ENCODE peak calls at places on chromosomes 6 and 20, in six cellular contexts. F, T, E, C, M and W are unnamed samples.

GRCh38 chr20:38350879-38351775 is 4.8 kb downstream of the LBP start:
- DNase-seq in E (peak), T (no peak), M (no peak), F (peak), C (no peak), W (no peak)

GRCh38 chr20:58645277-58645968 is 5.7 kb upstream of the STX16 start:
- DNase-seq in C (peak), M (no peak), T (no peak), F (no peak), E (no peak), W (peak)

GRCh38 chr6:169344651-169345050 is 91.0 kb upstream of the THBS2 start:
- DNase-seq in T (no peak), F (no peak), E (no peak), M (no peak), C (no peak), W (no peak)

GRCh38 chr20:9409981-9410380 is 104.4 kb upstream of the LAMP5 start:
- DNase-seq in T (no peak), E (no peak), M (peak), F (no peak), C (no peak), W (no peak)

GRCh38 chr20:3712279-3712873 is at the start of gene SIGLEC1:
- DNase-seq in F (no peak), C (peak), E (peak), T (no peak), M (no peak), W (no peak)

GRCh38 chr20:37055276-37055675 is 40.5 kb downstream of the RBL1 start:
- DNase-seq in F (no peak), C (no peak), E (no peak), M (no peak), T (no peak), W (no peak)

GRCh38 chr20:45911486-45912343 is at the start of gene PLTP:
- DNase-seq in M (peak), T (no peak), C (peak), F (peak), E (peak), W (no peak)

GRCh38 chr6:110738899-110739365 is 76.3 kb downstream of the CDK19 start:
- DNase-seq in M (no peak), E (no peak), C (no peak), T (no peak), F (no peak), W (no peak)

GRCh38 chr20:25739615-25740320 is 43.1 kb upstream of the ZNF337 start:
- DNase-seq in F (no peak), M (no peak), C (no peak), E (no peak), T (no peak), W (no peak)

GRCh38 chr6:158649289-158650143 is at the start of gene SYTL3:
- DNase-seq in F (no peak), E (no peak), T (peak), M (no peak), C (no peak), W (no peak)

GRCh38 chr6:33929575-33930288 is 125.9 kb upstream of the MLN start:
- DNase-seq in E (peak), T (no peak), C (no peak), F (no peak), M (peak), W (no peak)

DNA sequence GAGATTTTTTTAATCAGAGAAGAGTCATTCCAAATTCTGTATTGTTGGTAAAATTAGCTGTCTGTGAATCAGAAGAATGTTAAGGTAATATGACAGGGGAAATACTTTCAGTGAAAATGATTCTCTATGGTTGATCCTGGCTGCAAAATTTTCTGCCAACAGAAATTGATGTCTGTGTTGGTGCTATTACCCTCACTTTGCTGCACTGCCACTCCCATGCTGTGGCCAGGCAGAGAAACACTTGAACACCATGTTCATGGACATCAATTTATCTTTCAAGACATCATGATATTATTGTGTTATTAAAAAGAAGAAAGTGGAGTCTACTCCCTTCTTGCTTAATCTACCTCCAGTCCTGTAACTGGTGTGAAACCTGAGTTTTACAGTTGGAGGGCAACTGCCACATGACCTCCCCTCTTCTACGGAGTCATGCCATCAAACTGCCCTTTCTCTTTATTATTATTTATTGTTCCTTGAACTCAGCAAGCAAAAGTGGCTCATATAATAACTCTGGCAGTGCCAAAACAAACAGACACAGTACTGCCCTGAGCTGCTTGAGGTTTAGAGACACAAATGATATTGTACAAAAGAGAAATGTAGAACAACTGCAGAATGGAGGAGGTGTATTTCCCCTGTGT is 288.0 kb upstream of the JAG1 start:
- DNase-seq in C (no peak), M (no peak), E (no peak), T (no peak), F (no peak), W (no peak)
- TF ChIP-seq CTCF in C (no peak), M (no peak), E (no peak), T (no peak), F (no peak), W (peak)

DNA sequence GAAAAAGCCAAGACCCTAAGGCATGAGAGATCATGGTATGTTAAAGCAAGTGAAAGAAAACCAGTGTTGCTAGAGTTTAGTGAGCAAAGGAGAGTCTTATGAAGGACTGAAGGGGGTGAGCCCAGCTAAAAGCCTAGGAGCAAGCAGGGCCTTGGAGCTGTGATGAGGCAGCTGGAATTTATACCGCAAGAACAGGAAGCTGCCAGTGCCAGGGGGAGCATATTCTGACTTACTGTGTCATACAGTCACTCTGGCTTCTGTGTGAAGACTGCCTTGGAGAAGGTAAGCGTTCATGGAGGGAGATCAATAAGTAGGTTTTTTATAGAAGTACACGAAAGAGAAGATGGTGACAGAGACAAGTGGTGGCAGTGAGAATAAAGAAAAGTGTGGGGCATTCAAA is 308.9 kb upstream of the THEMIS start:
- DNase-seq in T (no peak), M (no peak), C (no peak), F (no peak), E (no peak), W (peak)
- H3K27ac ChIP-seq in T (no peak), M (no peak), C (no peak), F (no peak), E (no peak), W (no peak)

GRCh38 chr20:63519765-63520593 is 586 bp upstream of the PPDPF start:
- DNase-seq in T (no peak), F (peak), M (peak), C (peak), E (peak), W (no peak)

GRCh38 chr20:63518946-63519764 is 1.4 kb upstream of the PPDPF start:
- DNase-seq in F (peak), T (no peak), M (no peak), E (peak), C (peak), W (no peak)

GRCh38 chr20:63517376-63518309 is 2.9 kb upstream of the PPDPF start:
- DNase-seq in M (no peak), C (no peak), E (no peak), F (no peak), T (no peak), W (no peak)

GRCh38 chr20:63520594-63520938 is at the start of gene PPDPF:
- DNase-seq in C (no peak), E (peak), M (peak), T (no peak), F (peak), W (peak)

GRCh38 chr20:63518351-63518861 is 2.2 kb upstream of the PPDPF start:
- DNase-seq in M (no peak), C (peak), F (peak), T (no peak), E (no peak), W (no peak)
- TF ChIP-seq CTCF in M (no peak), C (peak), F (no peak), T (no peak), E (no peak), W (no peak)

GRCh38 chr20:381581-382290 is 1.2 kb downstream of the TRIB3 start:
- DNase-seq in F (peak), C (peak), T (peak), M (peak), E (peak), W (no peak)
- H3K27ac ChIP-seq in F (peak), C (no peak), T (peak), M (peak), E (no peak), W (peak)